ENCODE peak calls at places on chromosomes 16 and 17, in nine cellular contexts. I is heart right ventricle, H is endodermal cell, U is psoas muscle, S is upper lobe of right lung, M is HCT116, Y is A549, Z is Panc1, N is lower lobe of right lung. J is an unnamed sample.
A peak's percentile ranks its signal among the peaks of the same experiment; 100 is the strongest.

GRCh38 chr16:84207869-84208268 is 16.9 kb downstream of the ADAD2 start:
- DNase-seq in H (peak; percentile 63), Y (no peak), N (no peak), S (no peak), I (no peak), U (no peak), M (no peak), Z (no peak), J (no peak)

GRCh38 chr16:28865289-28865688 is 1.6 kb downstream of the SH2B1 start:
- DNase-seq in Z (no peak), Y (no peak), M (no peak), U (no peak), N (no peak), S (no peak), I (no peak), H (no peak), J (no peak)

GRCh38 chr16:31099860-31100638 is 5.5 kb upstream of the VKORC1 start:
- DNase-seq in S (no peak), N (no peak), I (no peak), M (no peak), H (no peak), Y (no peak), Z (no peak), U (no peak), J (no peak)

GRCh38 chr16:75491876-75492275 is 3.4 kb downstream of the CHST6 start:
- DNase-seq in Z (no peak), N (no peak), I (no peak), Y (peak; percentile 57), S (no peak), H (peak; percentile 76), M (no peak), U (no peak), J (peak; percentile 33)

GRCh38 chr17:9645858-9646555 is 690 bp downstream of the USP43 start:
- DNase-seq in I (peak; percentile 28), Z (no peak), U (peak; percentile 25), Y (peak; percentile 56), H (peak; percentile 92), S (peak; percentile 89), M (peak; percentile 12), N (peak; percentile 79), J (peak; percentile 89)

GRCh38 chr16:17222756-17223411 is 247.9 kb downstream of the XYLT1 start:
- DNase-seq in I (no peak), N (no peak), Y (no peak), M (no peak), S (no peak), H (peak; percentile 56), Z (no peak), U (peak; percentile 15), J (peak; percentile 46)

GRCh38 chr16:35409503-35409902 is 1950.1 kb downstream of the TP53TG3F start:
- DNase-seq in N (no peak), Z (no peak), Y (no peak), H (no peak), I (no peak), U (no peak), M (no peak), S (no peak), J (no peak)

GRCh38 chr16:11383481-11384183 is 38.4 kb downstream of the RMI2 start:
- DNase-seq in M (no peak), Z (no peak), H (no peak), Y (no peak), I (no peak), U (no peak), S (peak; percentile 57), N (no peak), J (no peak)

GRCh38 chr16:71669926-71670536 is 44.0 kb downstream of the MARVELD3 start:
- DNase-seq in H (no peak), U (no peak), M (no peak), S (no peak), N (no peak), Z (no peak), Y (no peak), I (no peak), J (no peak)

GRCh38 chr16:81158964-81159363 is 62.8 kb upstream of the GCSH start:
- DNase-seq in Z (no peak), Y (no peak), U (no peak), N (no peak), M (no peak), H (no peak), S (no peak), I (no peak), J (no peak)

GRCh38 chr17:50523208-50523607 is 9.3 kb upstream of the EPN3 start:
- DNase-seq in Z (no peak), Y (no peak), S (no peak), H (no peak), U (no peak), N (no peak), I (no peak), M (no peak), J (no peak)

GRCh38 chr17:41058741-41059140 is 1.2 kb downstream of the KRTAP2-3 start:
- DNase-seq in U (no peak), N (no peak), Y (no peak), S (no peak), M (no peak), H (no peak), Z (no peak), I (no peak), J (no peak)

GRCh38 chr16:60945225-60945624 is 1091.0 kb downstream of the CDH8 start:
- DNase-seq in Y (no peak), Z (no peak), U (no peak), M (no peak), N (no peak), S (no peak), I (no peak), H (peak; percentile 90), J (no peak)

GRCh38 chr17:45227631-45228120 is 6.0 kb downstream of the FMNL1 start:
- DNase-seq in Z (no peak), H (no peak), M (no peak), I (no peak), S (no peak), Y (no peak), N (no peak), U (no peak), J (no peak)

GRCh38 chr16:82011199-82011641 is at the start of gene SDR42E1:
- DNase-seq in I (no peak), H (no peak), Z (no peak), S (peak; percentile 87), Y (peak; percentile 21), N (peak; percentile 81), U (no peak), M (peak; percentile 91), J (peak; percentile 87)

GRCh38 chr17:1736348-1737281 is 6.1 kb upstream of the SERPINF2 start:
- DNase-seq in M (no peak), Z (no peak), Y (peak; percentile 67), U (peak; percentile 76), S (peak; percentile 88), I (peak; percentile 75), H (no peak), N (peak; percentile 81), J (peak; percentile 79)

GRCh38 chr16:4261557-4262172 is 11.2 kb downstream of the TFAP4 start:
- DNase-seq in U (peak; percentile 41), N (no peak), Y (peak; percentile 54), S (no peak), H (peak; percentile 94), I (peak; percentile 45), Z (no peak), M (peak; percentile 22), J (peak; percentile 85)

GRCh38 chr17:8563981-8564602 is 66.4 kb downstream of the MYH10 start:
- DNase-seq in M (no peak), S (no peak), N (no peak), H (no peak), I (no peak), Z (no peak), U (no peak), Y (no peak), J (no peak)
- H3K27ac ChIP-seq in M (no peak overlapping the region), S (no peak overlapping the region), N (no peak overlapping the region), H (no peak overlapping the region), I (no peak overlapping the region), Z (no peak overlapping the region), U (no peak overlapping the region), Y (no peak overlapping the region), J (no peak overlapping the region)

DNA sequence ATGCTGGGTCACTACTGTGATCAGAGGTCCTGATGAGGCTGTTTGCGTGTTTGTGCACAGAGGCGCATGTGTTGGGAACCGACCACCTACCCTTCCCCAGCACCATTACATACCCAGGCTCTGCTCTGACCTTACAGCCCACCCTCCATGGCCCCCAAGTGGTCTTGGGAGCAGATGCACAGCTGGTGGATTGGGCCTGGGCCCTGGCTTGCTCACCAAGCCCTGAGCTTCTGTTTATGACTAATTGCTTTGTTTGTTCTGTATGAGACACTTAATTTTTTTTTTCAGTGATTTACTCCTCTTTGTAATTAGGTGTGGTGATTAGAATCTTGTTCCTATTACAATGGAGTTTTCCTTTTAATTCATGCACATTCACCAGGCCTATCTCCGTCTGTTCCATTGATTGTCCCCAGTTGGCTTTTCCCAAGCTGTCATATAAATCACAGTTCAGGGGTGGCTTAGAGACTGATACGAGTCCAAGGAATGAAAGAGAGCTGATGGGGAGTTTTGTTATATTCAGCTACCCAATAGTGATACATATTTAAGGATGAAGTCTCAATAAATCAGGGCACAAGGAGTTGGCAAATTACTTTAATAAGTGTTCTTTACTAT is 242.3 kb downstream of the CCDC182 start:
- DNase-seq in M (no peak), Y (no peak), N (no peak), Z (no peak), I (no peak), U (no peak), S (no peak), H (no peak), J (no peak)
- TF ChIP-seq CTCF in M (no peak), Y (no peak), N (no peak), Z (no peak), I (no peak), U (no peak), S (no peak), H (no peak), J (no peak)

DNA sequence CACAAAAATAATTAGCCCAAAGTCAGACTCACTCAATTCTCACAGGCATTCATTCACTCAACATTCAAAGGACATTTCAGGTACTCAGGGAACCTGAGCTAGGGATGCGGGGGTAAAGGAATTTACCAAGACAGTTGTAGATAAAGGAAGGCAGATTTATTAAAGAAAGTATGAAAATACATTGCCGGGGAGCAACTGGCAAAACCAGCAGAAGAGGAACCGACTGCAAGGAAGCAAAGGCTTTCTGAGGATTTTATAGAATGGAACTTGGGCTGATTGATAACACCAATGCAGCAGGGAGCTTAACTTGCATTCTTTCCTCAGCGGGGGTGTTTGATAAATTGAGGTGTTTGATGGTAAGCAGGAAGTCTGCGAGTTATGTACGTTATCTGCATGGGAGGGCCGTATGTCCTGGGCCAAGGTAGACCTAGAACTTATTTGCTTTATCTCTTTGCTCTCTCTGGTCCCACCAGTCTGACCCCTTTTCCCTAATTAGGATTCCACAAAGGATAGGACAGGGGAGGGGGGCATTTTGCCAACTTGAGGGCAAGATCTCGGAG is 5.9 kb upstream of the MT3 start:
- DNase-seq in Z (no peak), N (no peak), I (no peak), U (no peak), H (peak; percentile 64), S (no peak), Y (no peak), M (no peak), J (no peak)
- H3K27ac ChIP-seq in Z (no peak overlapping the region), N (no peak overlapping the region), I (no peak overlapping the region), U (no peak overlapping the region), H (no peak overlapping the region), S (no peak overlapping the region), Y (no peak overlapping the region), M (no peak overlapping the region), J (no peak overlapping the region)

DNA sequence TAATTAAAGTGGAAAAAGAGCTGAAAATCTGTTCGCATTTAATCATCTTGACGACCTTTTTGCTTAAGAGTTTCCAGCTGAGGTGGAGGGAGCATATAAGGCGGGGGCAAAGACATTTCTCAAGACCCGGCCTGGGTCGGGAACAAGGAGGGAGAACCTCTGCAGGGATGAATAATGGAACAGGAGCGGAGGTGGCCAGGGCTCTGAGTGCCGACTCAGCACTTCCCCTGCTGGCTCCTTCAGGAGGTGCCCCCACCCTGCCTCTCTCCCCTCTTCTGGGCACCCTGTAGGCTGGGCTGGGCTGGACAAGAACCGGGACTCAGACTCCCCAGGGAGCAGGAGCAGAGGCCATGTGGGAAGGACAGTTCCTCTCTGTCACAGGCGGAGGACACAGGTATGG is 7.9 kb upstream of the NGFR start:
- DNase-seq in S (no peak), Y (no peak), N (no peak), U (no peak), Z (no peak), M (no peak), H (peak; percentile 79), I (no peak), J (no peak)
- TF ChIP-seq CTCF in S (no peak), Y (no peak), N (no peak), U (no peak), Z (no peak), M (peak; percentile 2), H (peak; percentile 35), I (no peak), J (no peak)